ENCODE peak calls at places on chromosomes 13 and 19, in seven cellular contexts. U, A, N, E, P, X and H are unnamed samples.
A peak's percentile ranks its signal among the peaks of the same experiment; 100 is the strongest.

GRCh38 chr13:112332727-112333126 is 43.4 kb upstream of the SPACA7 start:
- DNase-seq in U (no peak), A (no peak), N (no peak), E (no peak), P (no peak), X (no peak), H (no peak)

GRCh38 chr13:73248711-73249580 is 190.1 kb downstream of the KLF5 start:
- DNase-seq in U (no peak), A (no peak), N (no peak), E (no peak), P (no peak), X (no peak), H (no peak)

GRCh38 chr19:8251025-8251472 is 41.9 kb downstream of the CERS4 start:
- DNase-seq in U (no peak), A (no peak), N (no peak), E (no peak), P (no peak), X (no peak), H (no peak)

GRCh38 chr13:110643324-110643723 is 28.0 kb downstream of the NAXD start:
- DNase-seq in U (no peak), A (no peak), N (no peak), E (no peak), P (no peak), X (no peak), H (no peak)

GRCh38 chr13:48333976-48334375 is 30.4 kb downstream of the RB1 start:
- DNase-seq in U (peak; percentile 44), A (peak; percentile 9), N (no peak), E (no peak), P (no peak), X (no peak), H (no peak)

GRCh38 chr19:6058411-6059201 is 51.7 kb downstream of the RFX2 start:
- DNase-seq in U (no peak), A (no peak), N (no peak), E (no peak), P (no peak), X (peak; percentile 25), H (no peak)

GRCh38 chr19:8877854-8878705 is 45.9 kb downstream of the MBD3L1 start:
- DNase-seq in U (no peak), A (no peak), N (no peak), E (no peak), P (no peak), X (no peak), H (peak; percentile 1)

GRCh38 chr19:16893686-16893990 is 4.8 kb downstream of the F2RL3 start:
- DNase-seq in U (no peak), A (no peak), N (no peak), E (peak; percentile 68), P (no peak), X (no peak), H (peak; percentile 61)

GRCh38 chr13:114019367-114019766 is 45.5 kb upstream of the C13orf46 start:
- DNase-seq in U (no peak), A (peak; percentile 9), N (no peak), E (no peak), P (peak; percentile 68), X (peak; percentile 75), H (peak; percentile 52)

GRCh38 chr19:42254083-42254849 is 662 bp downstream of the ERF start:
- DNase-seq in U (no peak), A (peak; percentile 65), N (peak; percentile 62), E (peak; percentile 79), P (peak; percentile 85), X (peak; percentile 93), H (peak; percentile 81)

GRCh38 chr13:59034198-59034597 is 1129.5 kb downstream of the DIAPH3 start:
- DNase-seq in U (no peak), A (no peak), N (no peak), E (no peak), P (no peak), X (no peak), H (no peak)

GRCh38 chr13:98207411-98207810 is 30.3 kb upstream of the RNF113B start:
- DNase-seq in U (peak; percentile 57), A (peak; percentile 79), N (no peak), E (no peak), P (no peak), X (no peak), H (no peak)

GRCh38 chr13:49371943-49372636 is 71.8 kb downstream of the CAB39L start:
- DNase-seq in U (no peak), A (no peak), N (no peak), E (no peak), P (no peak), X (no peak), H (peak; percentile 2)

GRCh38 chr19:29623726-29624488 is 17.8 kb downstream of the POP4 start:
- DNase-seq in U (no peak), A (no peak), N (no peak), E (no peak), P (peak; percentile 84), X (peak; percentile 80), H (peak; percentile 75)

GRCh38 chr13:94952787-94953186 is 240.4 kb upstream of the SOX21 start:
- DNase-seq in U (no peak), A (no peak), N (no peak), E (no peak), P (no peak), X (no peak), H (no peak)

GRCh38 chr13:42746846-42747245 is 34.5 kb upstream of the FAM216B start:
- DNase-seq in U (peak; percentile 60), A (peak; percentile 34), N (no peak), E (no peak), P (no peak), X (no peak), H (no peak)

GRCh38 chr19:28929026-28929425 is 283.9 kb downstream of the UQCRFS1 start:
- DNase-seq in U (peak; percentile 32), A (peak; percentile 47), N (no peak), E (no peak), P (no peak), X (no peak), H (no peak)